ENCODE peak calls at places on chromosomes 12 and 14, in four cellular contexts. U, E, L and Y are unnamed samples.

GRCh38 chr12:98256830-98257229 is 258.6 kb upstream of the TMPO start:
- DNase-seq in U (no peak), L (no peak), E (no peak), Y (no peak)

GRCh38 chr12:14216405-14217294 is 148.8 kb upstream of the ATF7IP start:
- DNase-seq in U (peak), L (no peak), E (no peak), Y (no peak)

GRCh38 chr12:22543246-22544037 is 900 bp downstream of the C2CD5 start:
- DNase-seq in U (peak), L (peak), E (no peak), Y (peak)

GRCh38 chr14:56159066-56159465 is 40.9 kb downstream of the PELI2 start:
- DNase-seq in U (no peak), E (no peak), L (no peak), Y (no peak)

GRCh38 chr14:68781161-68782021 is 11.5 kb downstream of the ZFP36L1 start:
- DNase-seq in E (no peak), U (no peak), L (no peak), Y (no peak)

GRCh38 chr12:22287776-22288621 is 46.5 kb downstream of the ST8SIA1 start:
- DNase-seq in E (no peak), L (no peak), U (peak), Y (no peak)

GRCh38 chr12:9751204-9752144 is 9.2 kb downstream of the CD69 start:
- DNase-seq in E (no peak), L (no peak), U (peak), Y (no peak)

GRCh38 chr12:56257491-56258067 is 605 bp downstream of the ANKRD52 start:
- DNase-seq in L (no peak), E (no peak), U (no peak), Y (peak)

GRCh38 chr12:56670836-56671235 is 17.2 kb downstream of the PTGES3 start:
- DNase-seq in E (no peak), L (no peak), U (no peak), Y (no peak)

GRCh38 chr14:90235179-90235976 is 21.0 kb upstream of the PSMC1 start:
- DNase-seq in L (peak), E (no peak), U (peak), Y (peak)

GRCh38 chr12:31388713-31389112 is 62.8 kb upstream of the SINHCAF start:
- DNase-seq in E (no peak), U (no peak), L (no peak), Y (no peak)

GRCh38 chr12:71981149-71981548 is 42.5 kb downstream of the TPH2 start:
- DNase-seq in L (no peak), E (no peak), U (no peak), Y (no peak)

GRCh38 chr12:22860926-22861325 is 236.0 kb downstream of the ETNK1 start:
- DNase-seq in L (no peak), E (no peak), U (no peak), Y (no peak)

GRCh38 chr14:35419429-35419841 is 14.9 kb upstream of the NFKBIA start:
- DNase-seq in E (no peak), L (no peak), U (no peak), Y (no peak)

GRCh38 chr14:60653388-60653690 is 4.1 kb upstream of the SIX1 start:
- DNase-seq in L (no peak), E (no peak), U (no peak), Y (no peak)

GRCh38 chr14:33742166-33742565 is 208.7 kb downstream of the EGLN3 start:
- DNase-seq in E (no peak), L (no peak), U (no peak), Y (no peak)

GRCh38 chr14:101120636-101121398 is 217.3 kb upstream of the RTL1 start:
- DNase-seq in E (peak), U (no peak), L (peak), Y (no peak)

GRCh38 chr12:12983420-12984035 is 16.5 kb downstream of the HEBP1 start:
- DNase-seq in E (no peak), U (peak), L (peak), Y (peak)

GRCh38 chr12:73266206-73266605 is 994.0 kb downstream of the TRHDE start:
- DNase-seq in L (no peak), E (no peak), U (peak), Y (no peak)

GRCh38 chr12:51127050-51127729 is 43.8 kb upstream of the CSRNP2 start:
- DNase-seq in E (no peak), U (no peak), L (no peak), Y (no peak)

GRCh38 chr12:64600164-64600561 is 10.1 kb upstream of the RASSF3 start:
- DNase-seq in L (no peak), E (no peak), U (no peak), Y (no peak)

GRCh38 chr12:117643971-117644370 is 282.5 kb upstream of the NOS1 start:
- DNase-seq in E (no peak), U (no peak), L (no peak), Y (no peak)

GRCh38 chr12:91361864-91362263 is 179.2 kb upstream of the DCN start:
- DNase-seq in L (peak), E (no peak), U (peak), Y (peak)

GRCh38 chr12:532908-533565 is 73.3 kb downstream of the B4GALNT3 start:
- DNase-seq in U (peak), E (no peak), L (no peak), Y (no peak)

GRCh38 chr14:61475316-61475715 is 153.9 kb downstream of the PRKCH start:
- DNase-seq in U (peak), E (no peak), L (peak), Y (peak)

GRCh38 chr12:27015730-27016076 is 1.5 kb upstream of the TM7SF3 start:
- DNase-seq in U (peak), E (no peak), L (no peak), Y (peak)

GRCh38 chr12:115354476-115354890 is 670.5 kb upstream of the TBX3 start:
- DNase-seq in U (no peak), L (no peak), E (no peak), Y (no peak)

GRCh38 chr14:24053548-24054323 is 1.9 kb downstream of the CARMIL3 start:
- DNase-seq in U (no peak), L (no peak), E (no peak), Y (no peak)

GRCh38 chr14:79842270-79842669 is 369.0 kb downstream of the DIO2 start:
- DNase-seq in E (no peak), U (peak), L (no peak), Y (peak)

GRCh38 chr12:130650131-130650530 is 66.0 kb downstream of the RIMBP2 start:
- DNase-seq in L (peak), U (no peak), E (no peak), Y (no peak)